ENCODE peak calls at places on chromosomes 4 and X, in six cellular contexts. E, A, V, Q, T and F are unnamed samples.

GRCh38 chrX:19225906-19226305 is 103.6 kb upstream of the ADGRG2 start:
- DNase-seq in E (no peak), A (no peak), V (no peak), Q (no peak), T (peak), F (no peak)

GRCh38 chr4:121462660-121463261 is 81.9 kb upstream of the QRFPR start:
- DNase-seq in E (no peak), A (peak), V (no peak), Q (peak), T (peak), F (no peak)

GRCh38 chr4:158176108-158176507 is 3.3 kb upstream of the GASK1B start:
- DNase-seq in E (no peak), A (no peak), V (no peak), Q (no peak), T (no peak), F (no peak)

GRCh38 chr4:52376107-52376704 is 282.9 kb downstream of the USP46 start:
- DNase-seq in E (no peak), A (peak), V (no peak), Q (peak), T (peak), F (no peak)

GRCh38 chrX:46572295-46572936 is 1.1 kb upstream of the CHST7 start:
- DNase-seq in E (no peak), A (no peak), V (no peak), Q (peak), T (no peak), F (no peak)

GRCh38 chr4:89469930-89470375 is 162.4 kb upstream of the GPRIN3 start:
- DNase-seq in E (no peak), A (no peak), V (no peak), Q (peak), T (peak), F (no peak)

GRCh38 chr4:2105559-2105958 is 46.4 kb downstream of the NAT8L start:
- DNase-seq in E (no peak), A (no peak), V (no peak), Q (no peak), T (peak), F (no peak)

GRCh38 chr4:113945906-113946305 is 33.5 kb downstream of the ARSJ start:
- DNase-seq in E (no peak), A (no peak), V (no peak), Q (no peak), T (peak), F (no peak)

GRCh38 chrX:25872786-25873185 is 265.4 kb upstream of the MAGEB18 start:
- DNase-seq in E (no peak), A (no peak), V (no peak), Q (no peak), T (no peak), F (no peak)

GRCh38 chr4:77742054-77742453 is 77.1 kb downstream of the CNOT6L start:
- DNase-seq in E (no peak), A (no peak), V (no peak), Q (no peak), T (peak), F (no peak)

GRCh38 chr4:183300660-183301059 is 19.4 kb downstream of the CLDN22 start:
- DNase-seq in E (no peak), A (no peak), V (no peak), Q (no peak), T (no peak), F (no peak)

GRCh38 chr4:183300070-183300469 is 20.0 kb downstream of the CLDN22 start:
- DNase-seq in E (no peak), A (no peak), V (no peak), Q (no peak), T (peak), F (no peak)

GRCh38 chr4:183299464-183299863 is 20.6 kb downstream of the CLDN22 start:
- DNase-seq in E (no peak), A (no peak), V (no peak), Q (no peak), T (no peak), F (no peak)

GRCh38 chr4:183295711-183296110 is 24.4 kb downstream of the CLDN22 start:
- DNase-seq in E (no peak), A (no peak), V (no peak), Q (no peak), T (no peak), F (no peak)

DNA sequence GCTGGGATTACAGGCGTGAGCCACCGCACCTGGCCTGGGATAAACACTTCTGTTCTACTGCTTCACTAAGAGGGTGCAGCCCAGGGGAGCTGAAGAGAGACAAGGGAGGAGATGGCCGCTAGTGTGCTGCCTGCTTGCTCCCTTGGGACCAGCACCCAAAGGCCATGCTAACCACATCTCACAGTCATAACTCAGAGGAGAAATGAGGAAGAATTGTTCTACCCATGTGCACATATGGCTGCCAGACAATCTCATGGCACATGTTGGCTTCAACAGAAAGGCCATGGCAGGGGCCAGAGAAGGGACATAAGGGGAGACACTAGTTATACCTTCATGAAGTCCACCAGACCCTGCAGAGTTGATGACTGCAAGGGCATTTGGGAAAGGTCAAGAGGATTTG is 22.4 kb downstream of the CLDN22 start:
- DNase-seq in E (no peak), A (no peak), V (no peak), Q (no peak), T (no peak), F (no peak)
- H3K27ac ChIP-seq in E (no peak), A (no peak), V (no peak), Q (no peak), T (no peak), F (no peak)

GRCh38 chr4:7045553-7045952 is 2.4 kb downstream of the TADA2B start:
- DNase-seq in E (no peak), A (no peak), V (no peak), Q (no peak), T (no peak), F (no peak)
- H3K27ac ChIP-seq in E (no peak), A (no peak), V (no peak), Q (no peak), T (no peak), F (no peak)

GRCh38 chr4:105683038-105683437 is 25.5 kb downstream of the INTS12 start:
- DNase-seq in E (no peak), A (no peak), V (no peak), Q (no peak), T (no peak), F (no peak)
- H3K27ac ChIP-seq in E (no peak), A (no peak), V (no peak), Q (no peak), T (no peak), F (no peak)

DNA sequence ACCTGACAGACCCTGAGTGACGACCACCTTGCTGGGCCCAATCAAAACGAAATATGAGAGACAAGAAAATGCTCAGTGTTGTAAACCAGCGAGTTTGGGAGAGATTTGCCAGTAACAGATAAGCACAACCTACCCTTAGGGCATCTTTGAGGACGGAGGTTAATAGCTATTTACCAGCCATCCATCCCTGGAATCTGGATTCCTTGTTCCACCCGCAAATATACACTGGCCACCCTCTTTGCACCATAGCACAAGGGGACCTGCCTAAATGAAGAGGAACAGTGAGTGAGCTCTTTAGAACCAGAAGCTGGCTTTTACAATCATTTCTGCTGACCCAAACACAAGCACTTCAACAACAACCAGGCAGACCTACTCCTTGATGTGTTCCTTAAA is 725 bp downstream of the MPP1 start:
- DNase-seq in E (no peak), A (no peak), V (no peak), Q (no peak), T (no peak), F (no peak)
- H3K27ac ChIP-seq in E (no peak), A (peak), V (peak), Q (peak), T (peak), F (no peak)

GRCh38 chrX:102650903-102651241 is 411 bp upstream of the GPRASP1 start:
- DNase-seq in E (no peak), A (no peak), V (no peak), Q (no peak), T (no peak), F (peak)

GRCh38 chrX:102654696-102655095 is 3.4 kb downstream of the GPRASP1 start:
- DNase-seq in E (no peak), A (no peak), V (peak), Q (no peak), T (peak), F (no peak)

GRCh38 chrX:102651968-102652744 is 873 bp downstream of the GPRASP1 start:
- DNase-seq in E (peak), A (no peak), V (peak), Q (peak), T (peak), F (peak)

GRCh38 chrX:102651242-102651967 is at the start of gene GPRASP1:
- DNase-seq in E (peak), A (no peak), V (peak), Q (peak), T (peak), F (peak)
- H3K27ac ChIP-seq in E (peak), A (no peak), V (peak), Q (peak), T (no peak), F (peak)